ENCODE peak calls at places on chromosomes 7 and 10, in six cellular contexts. M is K562, B is H1, N is HCT116, D is HepG2, E is SK-N-SH. X is an unnamed sample.

GRCh38 chr10:68668972-68669371 is 52.1 kb upstream of the CCAR1 start:
- DNase-seq in M (no peak), B (no peak), N (no peak), D (no peak), E (no peak), X (no peak)

GRCh38 chr7:87567052-87567451 is 33.6 kb downstream of the ABCB1 start:
- DNase-seq in M (no peak), B (no peak), N (no peak), D (no peak), E (no peak), X (no peak)

GRCh38 chr10:97013568-97013967 is 172.2 kb downstream of the SLIT1 start:
- DNase-seq in M (no peak), B (no peak), N (no peak), D (no peak), E (no peak), X (no peak)

GRCh38 chr10:86365346-86366032 is 1.1 kb downstream of the GRID1 start:
- DNase-seq in M (no peak), B (peak), N (no peak), D (no peak), E (no peak), X (no peak)

GRCh38 chr7:129115676-129116075 is 28.8 kb upstream of the TSPAN33 start:
- DNase-seq in M (no peak), B (no peak), N (no peak), D (no peak), E (no peak), X (no peak)

GRCh38 chr10:7789390-7789789 is 1.4 kb downstream of the ATP5F1C start:
- DNase-seq in M (no peak), B (no peak), N (no peak), D (peak), E (peak), X (no peak)

GRCh38 chr7:142950235-142950634 is 11.0 kb downstream of the LLCFC1 start:
- DNase-seq in M (no peak), B (no peak), N (no peak), D (no peak), E (no peak), X (no peak)

GRCh38 chr7:2876031-2876862 is 32.1 kb upstream of the GNA12 start:
- DNase-seq in M (no peak), B (no peak), N (no peak), D (no peak), E (peak), X (no peak)

GRCh38 chr10:29343607-29344038 is 54.8 kb downstream of the LYZL1 start:
- DNase-seq in M (no peak), B (no peak), N (no peak), D (no peak), E (no peak), X (no peak)

GRCh38 chr7:73606801-73607691 is 17.3 kb downstream of the MLXIPL start:
- DNase-seq in M (peak), B (peak), N (no peak), D (peak), E (peak), X (peak)

GRCh38 chr10:86953747-86954680 is 3.4 kb downstream of the MMRN2 start:
- DNase-seq in M (peak), B (peak), N (no peak), D (no peak), E (no peak), X (peak)

GRCh38 chr7:113404245-113404644 is 285.9 kb upstream of the SMIM30 start:
- DNase-seq in M (peak), B (no peak), N (peak), D (peak), E (peak), X (peak)

GRCh38 chr10:103282961-103283360 is 6.0 kb downstream of the INA start:
- DNase-seq in M (no peak), B (no peak), N (no peak), D (no peak), E (no peak), X (no peak)

GRCh38 chr10:97574374-97575100 is 2.0 kb downstream of the ANKRD2 start:
- DNase-seq in M (no peak), B (no peak), N (peak), D (peak), E (peak), X (peak)

GRCh38 chr10:132626761-132627735 is 89.5 kb downstream of the INPP5A start:
- DNase-seq in M (no peak), B (no peak), N (no peak), D (no peak), E (no peak), X (no peak)

GRCh38 chr10:29102636-29103035 is 186.2 kb upstream of the LYZL1 start:
- DNase-seq in M (no peak), B (no peak), N (no peak), D (no peak), E (no peak), X (peak)

GRCh38 chr10:69409968-69410367 is 6.8 kb downstream of the TACR2 start:
- DNase-seq in M (no peak), B (no peak), N (no peak), D (no peak), E (no peak), X (no peak)

GRCh38 chr7:94284120-94284519 is 110.6 kb upstream of the COL1A2 start:
- DNase-seq in M (no peak), B (no peak), N (no peak), D (no peak), E (no peak), X (no peak)

GRCh38 chr10:62817763-62818425 is 1.7 kb upstream of the EGR2 start:
- DNase-seq in M (peak), B (no peak), N (peak), D (peak), E (peak), X (peak)

GRCh38 chr7:102891693-102892261 is 21.0 kb upstream of the LRRC17 start:
- DNase-seq in M (no peak), B (no peak), N (no peak), D (no peak), E (no peak), X (no peak)

GRCh38 chr10:129941199-129942018 is 22.7 kb downstream of the EBF3 start:
- DNase-seq in M (no peak), B (no peak), N (no peak), D (no peak), E (no peak), X (no peak)

GRCh38 chr7:101846006-101846405 is 28.6 kb downstream of the CUX1 start:
- DNase-seq in M (no peak), B (no peak), N (no peak), D (no peak), E (no peak), X (no peak)

GRCh38 chr7:100895956-100896742 is 461 bp upstream of the ACHE start:
- DNase-seq in M (peak), B (peak), N (no peak), D (no peak), E (peak), X (no peak)

GRCh38 chr10:23742807-23743206 is 303.9 kb downstream of the OTUD1 start:
- DNase-seq in M (no peak), B (no peak), N (no peak), D (no peak), E (no peak), X (peak)

GRCh38 chr10:133441780-133442179 is 12.0 kb upstream of the SCART1 start:
- DNase-seq in M (no peak), B (no peak), N (no peak), D (no peak), E (peak), X (no peak)

GRCh38 chr7:90705391-90706066 is 109.4 kb downstream of the CDK14 start:
- DNase-seq in M (no peak), B (no peak), N (no peak), D (no peak), E (no peak), X (no peak)

GRCh38 chr10:18737236-18737635 is 78.0 kb downstream of the ARL5B start:
- DNase-seq in M (no peak), B (no peak), N (no peak), D (no peak), E (no peak), X (no peak)

GRCh38 chr7:91436655-91437054 is 172.4 kb downstream of the FZD1 start:
- DNase-seq in M (no peak), B (no peak), N (no peak), D (no peak), E (no peak), X (no peak)

GRCh38 chr10:130477360-130477759 is 341.2 kb downstream of the GLRX3 start:
- DNase-seq in M (no peak), B (no peak), N (no peak), D (no peak), E (no peak), X (no peak)

GRCh38 chr10:44395396-44395795 is 10.5 kb upstream of the CXCL12 start:
- DNase-seq in M (no peak), B (no peak), N (no peak), D (no peak), E (no peak), X (no peak)

GRCh38 chr7:36366649-36367560 is 22.8 kb upstream of the ANLN start:
- DNase-seq in M (peak), B (peak), N (peak), D (peak), E (peak), X (peak)

GRCh38 chr10:121531830-121532178 is 66.4 kb downstream of the FGFR2 start:
- DNase-seq in M (no peak), B (no peak), N (no peak), D (no peak), E (no peak), X (no peak)

GRCh38 chr10:131959841-131960240 is 21.9 kb downstream of the BNIP3 start:
- DNase-seq in M (no peak), B (no peak), N (no peak), D (no peak), E (no peak), X (no peak)

GRCh38 chr7:106367018-106367420 is 82.2 kb upstream of the NAMPT start:
- DNase-seq in M (peak), B (no peak), N (no peak), D (peak), E (no peak), X (peak)

GRCh38 chr10:100654835-100655759 is 90.3 kb upstream of the PAX2 start:
- DNase-seq in M (no peak), B (peak), N (no peak), D (no peak), E (peak), X (no peak)

GRCh38 chr7:157276731-157277562 is 59.9 kb upstream of the DNAJB6 start:
- DNase-seq in M (peak), B (peak), N (no peak), D (no peak), E (peak), X (no peak)
- TF ChIP-seq JUND in M (no peak), B (no peak), N (no peak), D (no peak), E (no peak), X (no peak)

DNA sequence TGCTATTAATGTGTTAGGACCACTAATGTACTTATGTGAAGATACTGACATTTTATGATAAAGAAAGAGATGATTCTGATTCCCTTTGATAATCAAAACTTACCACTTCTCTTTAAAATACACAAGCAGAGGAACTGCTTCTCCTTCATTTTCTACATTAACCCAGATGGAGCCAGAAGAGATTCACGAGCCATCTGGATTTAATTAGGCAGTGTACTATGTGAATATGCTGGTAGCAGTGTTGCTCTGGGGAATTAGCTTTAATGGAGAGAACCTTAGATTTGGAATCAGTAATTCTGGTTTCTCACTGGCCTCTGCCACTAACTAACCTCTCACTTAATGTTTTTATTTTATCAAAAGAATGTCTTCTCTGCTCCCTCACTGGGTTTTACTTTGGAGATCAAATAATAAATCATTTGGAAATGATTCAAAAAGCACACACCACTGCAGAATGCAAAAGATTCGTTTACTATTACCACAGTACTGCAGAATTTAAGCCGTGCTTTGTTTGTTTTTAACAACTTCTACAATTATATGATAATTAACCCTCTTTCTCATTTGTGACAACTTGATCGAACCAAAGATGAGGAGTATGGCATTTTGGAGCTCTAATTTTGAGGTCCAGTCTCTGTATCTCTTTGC is 77.5 kb upstream of the PHYHIPL start:
- DNase-seq in M (no peak), B (no peak), N (no peak), D (no peak), E (peak), X (no peak)
- TF ChIP-seq JUND in M (no peak), B (no peak), N (no peak), D (no peak), E (no peak), X (no peak)

GRCh38 chr10:955820-956217 is 24.3 kb upstream of the LARP4B start:
- DNase-seq in M (peak), B (no peak), N (no peak), D (no peak), E (no peak), X (no peak)
- TF ChIP-seq JUND in M (no peak), B (no peak), N (no peak), D (no peak), E (no peak), X (no peak)

GRCh38 chr10:24929056-24929544 is 23.3 kb downstream of the PRTFDC1 start:
- DNase-seq in M (no peak), B (no peak), N (no peak), D (no peak), E (no peak), X (no peak)
- TF ChIP-seq JUND in M (no peak), B (no peak), N (no peak), D (no peak), E (no peak), X (no peak)

GRCh38 chr10:30812018-30812851 is 182.7 kb upstream of the LYZL2 start:
- DNase-seq in M (no peak), B (no peak), N (no peak), D (no peak), E (no peak), X (no peak)
- TF ChIP-seq JUND in M (no peak), B (no peak), N (no peak), D (no peak), E (no peak), X (no peak)

X was measured in T47D.